ENCODE peak calls at places on chromosomes 11 and 22, in nine cellular contexts. One of them, this sample, is unnamed.

GRCh38 chr11:8763070-8763469 is 80.5 kb downstream of the RPL27A start:
- DNase-seq in mucosa of descending colon: no peak
- DNase-seq in fibroblast of pulmonary artery: no peak
- DNase-seq in osteocyte: no peak
- DNase-seq in brain microvascular endothelial cell: no peak
- DNase-seq in right atrium auricular region: no peak
- DNase-seq in OCI-LY7: no peak
- DNase-seq in HL-60: no peak
- DNase-seq in mesothelial cell of epicardium: no peak
- DNase-seq in this sample: no peak

GRCh38 chr11:17403977-17404759 is 15.7 kb upstream of the KCNJ11 start:
- DNase-seq in mucosa of descending colon: peak
- DNase-seq in fibroblast of pulmonary artery: peak
- DNase-seq in osteocyte: no peak
- DNase-seq in brain microvascular endothelial cell: no peak
- DNase-seq in right atrium auricular region: no peak
- DNase-seq in OCI-LY7: peak
- DNase-seq in HL-60: no peak
- DNase-seq in mesothelial cell of epicardium: no peak
- DNase-seq in this sample: no peak

GRCh38 chr11:104442320-104442719 is 278.4 kb upstream of the PDGFD start:
- DNase-seq in mucosa of descending colon: no peak
- DNase-seq in fibroblast of pulmonary artery: peak
- DNase-seq in osteocyte: no peak
- DNase-seq in brain microvascular endothelial cell: no peak
- DNase-seq in right atrium auricular region: no peak
- DNase-seq in OCI-LY7: no peak
- DNase-seq in HL-60: peak
- DNase-seq in mesothelial cell of epicardium: no peak
- DNase-seq in this sample: no peak

GRCh38 chr22:23621082-23621780 is 10.9 kb downstream of the DRICH1 start:
- DNase-seq in mucosa of descending colon: no peak
- DNase-seq in fibroblast of pulmonary artery: no peak
- DNase-seq in osteocyte: no peak
- DNase-seq in brain microvascular endothelial cell: no peak
- DNase-seq in right atrium auricular region: no peak
- DNase-seq in OCI-LY7: no peak
- DNase-seq in HL-60: no peak
- DNase-seq in mesothelial cell of epicardium: no peak
- DNase-seq in this sample: no peak

GRCh38 chr22:28656156-28656555 is 23.5 kb downstream of the TTC28 start:
- DNase-seq in mucosa of descending colon: no peak
- DNase-seq in fibroblast of pulmonary artery: no peak
- DNase-seq in osteocyte: no peak
- DNase-seq in brain microvascular endothelial cell: no peak
- DNase-seq in right atrium auricular region: no peak
- DNase-seq in OCI-LY7: no peak
- DNase-seq in HL-60: no peak
- DNase-seq in mesothelial cell of epicardium: no peak
- DNase-seq in this sample: no peak

GRCh38 chr11:37509471-37509870 is 911.4 kb upstream of the RAG2 start:
- DNase-seq in mucosa of descending colon: no peak
- DNase-seq in fibroblast of pulmonary artery: no peak
- DNase-seq in osteocyte: no peak
- DNase-seq in brain microvascular endothelial cell: no peak
- DNase-seq in right atrium auricular region: no peak
- DNase-seq in OCI-LY7: no peak
- DNase-seq in HL-60: no peak
- DNase-seq in mesothelial cell of epicardium: no peak
- DNase-seq in this sample: no peak

GRCh38 chr22:33347002-33347401 is 288.8 kb upstream of the SYN3 start:
- DNase-seq in mucosa of descending colon: no peak
- DNase-seq in fibroblast of pulmonary artery: no peak
- DNase-seq in osteocyte: no peak
- DNase-seq in brain microvascular endothelial cell: no peak
- DNase-seq in right atrium auricular region: no peak
- DNase-seq in OCI-LY7: no peak
- DNase-seq in HL-60: no peak
- DNase-seq in mesothelial cell of epicardium: no peak
- DNase-seq in this sample: no peak

GRCh38 chr11:70397336-70397982 is 870 bp upstream of the CTTN start:
- DNase-seq in mucosa of descending colon: peak
- DNase-seq in fibroblast of pulmonary artery: peak
- DNase-seq in osteocyte: no peak
- DNase-seq in brain microvascular endothelial cell: peak
- DNase-seq in right atrium auricular region: no peak
- DNase-seq in OCI-LY7: no peak
- DNase-seq in HL-60: no peak
- DNase-seq in mesothelial cell of epicardium: no peak
- DNase-seq in this sample: no peak

GRCh38 chr11:128928400-128928799 is 14.3 kb downstream of the TP53AIP1 start:
- DNase-seq in mucosa of descending colon: no peak
- DNase-seq in fibroblast of pulmonary artery: no peak
- DNase-seq in osteocyte: no peak
- DNase-seq in brain microvascular endothelial cell: no peak
- DNase-seq in right atrium auricular region: no peak
- DNase-seq in OCI-LY7: peak
- DNase-seq in HL-60: no peak
- DNase-seq in mesothelial cell of epicardium: no peak
- DNase-seq in this sample: no peak

DNA sequence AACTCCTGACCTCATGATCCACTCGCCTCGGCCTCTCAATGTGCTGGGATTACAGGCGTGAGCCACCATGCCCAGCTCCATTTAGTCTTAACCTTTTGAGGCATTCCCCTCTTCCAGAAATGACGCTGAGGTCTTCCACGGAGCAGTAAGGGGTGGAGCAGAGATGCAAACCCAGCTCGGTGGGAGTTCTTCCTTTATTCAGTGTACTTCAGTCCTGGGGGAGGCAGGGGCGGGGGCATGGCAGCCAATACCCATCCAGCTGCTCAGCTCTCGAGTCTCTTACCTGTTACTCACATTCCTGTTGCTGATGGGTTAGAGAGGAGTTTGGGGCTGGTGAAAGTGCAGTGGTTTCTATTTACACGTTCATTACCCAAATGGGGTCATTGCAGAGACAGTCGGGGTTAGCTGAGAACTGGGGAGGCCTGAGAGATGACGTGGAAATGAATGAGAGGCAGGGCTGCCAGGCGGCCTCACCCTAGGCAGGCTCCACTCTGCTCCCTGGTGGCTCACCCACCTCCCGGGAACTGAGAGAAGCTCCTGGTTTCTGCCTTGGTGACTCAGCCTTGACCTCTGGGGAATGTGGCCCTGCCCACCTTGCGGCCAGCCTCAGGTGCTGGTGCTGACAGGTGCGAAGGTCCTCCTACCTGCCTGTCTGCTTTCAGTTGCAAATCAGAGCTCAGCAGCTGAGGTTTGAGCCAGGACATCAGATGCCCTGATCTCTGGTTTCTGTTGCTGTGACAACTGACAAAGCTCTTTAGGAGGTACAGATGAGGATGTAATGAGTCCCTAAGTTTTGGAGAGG is 13.4 kb upstream of the ST14 start:
- DNase-seq in mucosa of descending colon: peak
- DNase-seq in fibroblast of pulmonary artery: no peak
- DNase-seq in osteocyte: no peak
- DNase-seq in brain microvascular endothelial cell: no peak
- DNase-seq in right atrium auricular region: no peak
- DNase-seq in OCI-LY7: no peak
- DNase-seq in HL-60: no peak
- DNase-seq in mesothelial cell of epicardium: no peak
- DNase-seq in this sample: no peak
- TF ChIP-seq CTCF in mucosa of descending colon: no peak
- TF ChIP-seq CTCF in fibroblast of pulmonary artery: peak
- TF ChIP-seq CTCF in osteocyte: no peak
- TF ChIP-seq CTCF in brain microvascular endothelial cell: peak
- TF ChIP-seq CTCF in right atrium auricular region: peak
- TF ChIP-seq CTCF in OCI-LY7: peak
- TF ChIP-seq CTCF in HL-60: no peak
- TF ChIP-seq CTCF in mesothelial cell of epicardium: no peak
- TF ChIP-seq CTCF in this sample: no peak

DNA sequence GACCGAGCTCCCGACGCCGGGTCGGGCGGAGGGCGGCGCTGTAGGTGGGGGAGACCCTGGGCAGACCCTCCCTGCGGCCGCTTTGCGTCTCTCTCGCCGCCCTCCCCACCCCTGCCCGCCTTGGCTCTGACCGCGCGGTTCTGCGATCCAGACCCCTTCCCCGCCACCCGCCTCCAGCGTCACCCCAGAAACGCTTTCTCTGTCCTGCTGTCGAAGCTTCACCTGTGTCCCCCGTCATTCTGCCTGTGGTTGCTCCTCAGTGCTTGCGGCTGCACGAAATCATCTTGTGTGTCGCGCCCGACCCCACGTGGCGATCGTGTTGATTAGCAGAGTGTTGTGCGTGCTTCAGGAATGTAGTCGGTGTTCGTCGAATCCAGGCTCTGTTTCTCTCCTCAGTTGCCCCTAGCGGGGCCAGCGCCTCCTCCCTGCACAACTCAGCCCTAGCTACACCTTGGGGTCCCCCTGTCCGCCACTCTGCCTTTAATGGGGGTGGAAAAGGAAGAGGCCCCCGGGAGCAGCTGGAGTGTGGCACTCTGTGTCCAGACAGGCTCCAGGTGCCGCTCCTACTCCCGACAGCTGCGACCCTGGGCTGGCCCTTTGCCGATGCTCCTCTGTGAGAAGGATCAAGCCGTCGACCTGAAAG is 851 bp downstream of the PTDSS2 start:
- DNase-seq in mucosa of descending colon: peak
- DNase-seq in fibroblast of pulmonary artery: peak
- DNase-seq in osteocyte: no peak
- DNase-seq in brain microvascular endothelial cell: peak
- DNase-seq in right atrium auricular region: peak
- DNase-seq in OCI-LY7: peak
- DNase-seq in HL-60: peak
- DNase-seq in mesothelial cell of epicardium: no peak
- DNase-seq in this sample: no peak
- TF ChIP-seq CTCF in mucosa of descending colon: no peak
- TF ChIP-seq CTCF in fibroblast of pulmonary artery: no peak
- TF ChIP-seq CTCF in osteocyte: peak
- TF ChIP-seq CTCF in brain microvascular endothelial cell: peak
- TF ChIP-seq CTCF in right atrium auricular region: peak
- TF ChIP-seq CTCF in OCI-LY7: peak
- TF ChIP-seq CTCF in HL-60: peak
- TF ChIP-seq CTCF in mesothelial cell of epicardium: no peak
- TF ChIP-seq CTCF in this sample: peak

DNA sequence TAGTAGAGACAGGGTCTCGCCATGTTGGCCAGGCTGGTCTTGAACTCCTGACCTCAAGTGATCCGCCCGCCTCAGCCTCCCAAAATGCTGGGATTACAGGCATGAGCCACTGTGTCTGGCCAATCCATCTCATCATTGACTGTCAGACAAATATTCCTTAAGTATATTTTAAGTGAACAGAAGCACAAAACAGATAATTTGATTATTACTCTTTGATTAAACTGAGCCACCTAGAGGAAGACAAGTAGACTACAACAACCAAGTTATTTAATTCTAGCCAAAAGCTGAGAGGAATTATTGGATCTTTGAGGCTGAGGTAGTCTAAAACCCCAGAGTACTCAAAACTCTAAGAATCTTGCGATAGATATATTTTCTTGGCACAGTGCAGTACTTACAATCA is 1.2 kb downstream of the ACRV1 start:
- DNase-seq in mucosa of descending colon: no peak
- DNase-seq in fibroblast of pulmonary artery: no peak
- DNase-seq in osteocyte: no peak
- DNase-seq in brain microvascular endothelial cell: no peak
- DNase-seq in right atrium auricular region: no peak
- DNase-seq in OCI-LY7: peak
- DNase-seq in HL-60: no peak
- DNase-seq in mesothelial cell of epicardium: no peak
- DNase-seq in this sample: no peak
- TF ChIP-seq CTCF in mucosa of descending colon: no peak
- TF ChIP-seq CTCF in fibroblast of pulmonary artery: peak
- TF ChIP-seq CTCF in osteocyte: peak
- TF ChIP-seq CTCF in brain microvascular endothelial cell: no peak
- TF ChIP-seq CTCF in right atrium auricular region: no peak
- TF ChIP-seq CTCF in OCI-LY7: peak
- TF ChIP-seq CTCF in HL-60: no peak
- TF ChIP-seq CTCF in mesothelial cell of epicardium: peak
- TF ChIP-seq CTCF in this sample: peak

GRCh38 chr22:50454556-50455075 is 20.2 kb downstream of the SBF1 start:
- DNase-seq in mucosa of descending colon: no peak
- DNase-seq in fibroblast of pulmonary artery: no peak
- DNase-seq in osteocyte: no peak
- DNase-seq in brain microvascular endothelial cell: no peak
- DNase-seq in right atrium auricular region: no peak
- DNase-seq in OCI-LY7: no peak
- DNase-seq in HL-60: no peak
- DNase-seq in mesothelial cell of epicardium: no peak
- DNase-seq in this sample: no peak

GRCh38 chr22:50455201-50455600 is 19.6 kb downstream of the SBF1 start:
- DNase-seq in mucosa of descending colon: no peak
- DNase-seq in fibroblast of pulmonary artery: no peak
- DNase-seq in osteocyte: no peak
- DNase-seq in brain microvascular endothelial cell: no peak
- DNase-seq in right atrium auricular region: no peak
- DNase-seq in OCI-LY7: no peak
- DNase-seq in HL-60: no peak
- DNase-seq in mesothelial cell of epicardium: no peak
- DNase-seq in this sample: no peak

GRCh38 chr22:50456026-50456425 is 18.8 kb downstream of the SBF1 start:
- DNase-seq in mucosa of descending colon: no peak
- DNase-seq in fibroblast of pulmonary artery: no peak
- DNase-seq in osteocyte: no peak
- DNase-seq in brain microvascular endothelial cell: no peak
- DNase-seq in right atrium auricular region: no peak
- DNase-seq in OCI-LY7: no peak
- DNase-seq in HL-60: no peak
- DNase-seq in mesothelial cell of epicardium: no peak
- DNase-seq in this sample: no peak

GRCh38 chr22:50459016-50459415 is 15.8 kb downstream of the SBF1 start:
- DNase-seq in mucosa of descending colon: no peak
- DNase-seq in fibroblast of pulmonary artery: no peak
- DNase-seq in osteocyte: no peak
- DNase-seq in brain microvascular endothelial cell: no peak
- DNase-seq in right atrium auricular region: no peak
- DNase-seq in OCI-LY7: no peak
- DNase-seq in HL-60: no peak
- DNase-seq in mesothelial cell of epicardium: no peak
- DNase-seq in this sample: no peak

DNA sequence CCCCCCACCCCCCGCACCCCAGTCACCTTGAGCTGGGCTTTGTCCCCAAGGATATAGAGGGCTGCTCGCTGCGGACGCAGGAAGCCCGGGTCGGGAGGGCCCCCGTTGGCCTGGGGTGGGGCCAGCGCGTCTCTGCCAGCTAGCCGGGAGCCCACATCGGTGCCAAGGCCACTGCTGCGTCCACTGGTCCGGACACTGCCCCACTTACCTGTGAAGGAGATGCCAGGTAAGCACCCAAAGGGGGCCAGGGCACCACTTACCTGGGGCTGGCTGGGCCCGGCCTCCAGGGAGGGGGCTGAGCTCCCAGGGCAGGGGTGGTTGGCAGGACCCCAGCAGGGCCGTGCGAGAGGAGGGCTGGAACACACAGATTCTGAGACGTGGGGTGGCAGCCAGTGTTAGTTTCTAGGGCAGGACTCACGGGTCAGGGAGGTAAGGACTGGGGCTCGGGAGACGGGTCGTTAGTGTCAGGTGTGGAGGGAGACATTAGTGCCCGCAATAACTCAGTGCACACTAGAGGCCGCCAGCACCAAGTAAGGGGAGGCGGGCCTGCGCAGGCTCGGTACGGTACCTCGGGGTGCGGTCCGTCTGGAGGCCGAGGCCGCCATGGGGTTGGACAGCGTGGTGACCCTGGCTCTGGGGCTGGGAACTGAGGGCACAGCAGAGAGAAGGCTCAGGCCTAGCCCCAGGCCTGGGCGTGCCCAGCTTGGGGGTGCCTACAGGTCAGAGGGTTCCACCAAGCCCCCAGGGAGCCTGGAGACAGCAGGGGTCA is 18.2 kb downstream of the SBF1 start:
- DNase-seq in mucosa of descending colon: no peak
- DNase-seq in fibroblast of pulmonary artery: no peak
- DNase-seq in osteocyte: no peak
- DNase-seq in brain microvascular endothelial cell: no peak
- DNase-seq in right atrium auricular region: no peak
- DNase-seq in OCI-LY7: no peak
- DNase-seq in HL-60: no peak
- DNase-seq in mesothelial cell of epicardium: no peak
- DNase-seq in this sample: no peak
- TF ChIP-seq CTCF in mucosa of descending colon: no peak
- TF ChIP-seq CTCF in fibroblast of pulmonary artery: peak
- TF ChIP-seq CTCF in osteocyte: peak
- TF ChIP-seq CTCF in brain microvascular endothelial cell: peak
- TF ChIP-seq CTCF in right atrium auricular region: no peak
- TF ChIP-seq CTCF in OCI-LY7: peak
- TF ChIP-seq CTCF in HL-60: peak
- TF ChIP-seq CTCF in mesothelial cell of epicardium: no peak
- TF ChIP-seq CTCF in this sample: peak